ENCODE peak calls at places on chromosome 20, in nine cellular contexts. N is fibroblast of mammary gland; R is NCI-H82; M is activated CD8-positive, alpha-beta T cell treated with anti-CD3 and anti-CD28 coated beads, Interleukin-2, amount 10 ng/mL, durations not matched to agents 7 days and 5 days; A is left cardiac atrium; I is right atrium auricular region; S is cardiac septum; H is Daoy; O is HepG2. U is an unnamed sample.

GRCh38 chr20:25867776-25868649 is 171.4 kb upstream of the ZNF337 start:
- DNase-seq in N (peak), R (peak), M (peak), A (peak), I (peak), S (no peak), H (peak), O (no peak), U (peak)

GRCh38 chr20:3812259-3812681 is 8.1 kb upstream of the AP5S1 start:
- DNase-seq in N (no peak), R (no peak), M (no peak), A (no peak), I (no peak), S (no peak), H (no peak), O (no peak), U (no peak)

GRCh38 chr20:16574656-16575355 is 1.6 kb upstream of the KIF16B start:
- DNase-seq in N (peak), R (peak), M (peak), A (peak), I (peak), S (peak), H (peak), O (peak), U (peak)

GRCh38 chr20:41173791-41174341 is 36.5 kb downstream of the PLCG1 start:
- DNase-seq in N (no peak), R (no peak), M (peak), A (no peak), I (peak), S (peak), H (no peak), O (no peak), U (no peak)

GRCh38 chr20:46151936-46152335 is 33.8 kb downstream of the CD40 start:
- DNase-seq in N (no peak), R (peak), M (peak), A (no peak), I (no peak), S (no peak), H (no peak), O (peak), U (peak)

GRCh38 chr20:19120569-19120968 is 91.9 kb upstream of the SLC24A3 start:
- DNase-seq in N (no peak), R (no peak), M (no peak), A (no peak), I (no peak), S (no peak), H (no peak), O (no peak), U (no peak)

GRCh38 chr20:31712112-31712553 is 10.5 kb downstream of the BCL2L1 start:
- DNase-seq in N (no peak), R (peak), M (no peak), A (peak), I (peak), S (no peak), H (no peak), O (peak), U (no peak)

GRCh38 chr20:20461526-20461925 is 93.6 kb downstream of the INSM1 start:
- DNase-seq in N (no peak), R (peak), M (no peak), A (no peak), I (no peak), S (no peak), H (no peak), O (no peak), U (no peak)

GRCh38 chr20:57507477-57507876 is 17.5 kb downstream of the CTCFL start:
- DNase-seq in N (peak), R (no peak), M (no peak), A (no peak), I (no peak), S (no peak), H (peak), O (no peak), U (no peak)

GRCh38 chr20:44886276-44886671 is 769 bp downstream of the YWHAB start:
- DNase-seq in N (no peak), R (no peak), M (no peak), A (no peak), I (no peak), S (no peak), H (no peak), O (no peak), U (peak)

GRCh38 chr20:11844691-11845090 is 73.0 kb upstream of the BTBD3 start:
- DNase-seq in N (peak), R (peak), M (no peak), A (no peak), I (no peak), S (no peak), H (no peak), O (no peak), U (no peak)

GRCh38 chr20:9817654-9818053 is 21.2 kb downstream of the PAK5 start:
- DNase-seq in N (no peak), R (no peak), M (no peak), A (no peak), I (no peak), S (no peak), H (no peak), O (no peak), U (no peak)

GRCh38 chr20:235891-236290 is 8.8 kb downstream of the DEFB129 start:
- DNase-seq in N (peak), R (no peak), M (no peak), A (no peak), I (no peak), S (no peak), H (no peak), O (no peak), U (no peak)

GRCh38 chr20:59765599-59766177 is 161.3 kb downstream of the PHACTR3 start:
- DNase-seq in N (peak), R (no peak), M (peak), A (no peak), I (no peak), S (no peak), H (no peak), O (no peak), U (peak)

U was measured in HuH-7.